ENCODE peak calls at places on chromosomes 13 and 19, in five cellular contexts. O, N, E, L and A are unnamed samples.
A peak's percentile ranks its signal among the peaks of the same experiment; 100 is the strongest.

GRCh38 chr13:41649659-41650058 is 192.3 kb downstream of the RGCC start:
- DNase-seq in O (no peak), N (no peak), E (no peak), L (no peak), A (no peak)

GRCh38 chr19:55546822-55547614 is 1.7 kb upstream of the SBK3 start:
- DNase-seq in O (peak; percentile 44), N (no peak), E (peak; percentile 91), L (no peak), A (no peak)

GRCh38 chr13:21879263-21879914 is 208.5 kb downstream of the FGF9 start:
- DNase-seq in O (no peak), N (no peak), E (no peak), L (no peak), A (no peak)

GRCh38 chr13:91520952-91521351 is 122.5 kb downstream of the GPC5 start:
- DNase-seq in O (no peak), N (no peak), E (no peak), L (no peak), A (no peak)

GRCh38 chr13:41401371-41401770 is 56.0 kb upstream of the RGCC start:
- DNase-seq in O (no peak), N (no peak), E (no peak), L (no peak), A (no peak)

GRCh38 chr13:107678075-107678689 is 537.2 kb downstream of the LIG4 start:
- DNase-seq in O (no peak), N (no peak), E (no peak), L (no peak), A (no peak)

GRCh38 chr13:99217461-99218101 is 16.9 kb downstream of the UBAC2 start:
- DNase-seq in O (no peak), N (no peak), E (peak; percentile 55), L (peak; percentile 45), A (no peak)

GRCh38 chr19:23779645-23780044 is 21.0 kb upstream of the ZNF681 start:
- DNase-seq in O (no peak), N (no peak), E (peak; percentile 5), L (no peak), A (no peak)

GRCh38 chr13:52599853-52600603 is 42.2 kb upstream of the HNRNPA1L2 start:
- DNase-seq in O (peak; percentile 36), N (peak; percentile 70), E (no peak), L (peak; percentile 75), A (no peak)

GRCh38 chr19:1163283-1163933 is 10.7 kb downstream of the SBNO2 start:
- DNase-seq in O (no peak), N (no peak), E (no peak), L (no peak), A (no peak)

GRCh38 chr13:23950736-23951510 is 53.6 kb upstream of the C1QTNF9B start:
- DNase-seq in O (no peak), N (no peak), E (no peak), L (no peak), A (no peak)
- TF ChIP-seq CTCF in O (no peak), N (no peak), E (no peak), L (no peak), A (no peak)

GRCh38 chr19:13094285-13094595 is 8.4 kb downstream of the LYL1 start:
- DNase-seq in O (peak; percentile 46), N (no peak), E (no peak), L (no peak), A (no peak)
- H3K27ac ChIP-seq in O (peak overlapping the region; percentile 93), N (no peak overlapping the region), E (peak overlapping the region; percentile 84), L (no peak overlapping the region), A (no peak overlapping the region)

GRCh38 chr13:63455938-63456337 is 2040.3 kb upstream of the PCDH20 start:
- DNase-seq in O (no peak), N (no peak), E (no peak), L (no peak), A (no peak)
- TF ChIP-seq CTCF in O (no peak), N (no peak), E (no peak), L (peak; percentile 30), A (no peak)

GRCh38 chr19:11539495-11540365 is 1.1 kb downstream of the CNN1 start:
- DNase-seq in O (peak; percentile 73), N (no peak), E (no peak), L (peak; percentile 63), A (no peak)

GRCh38 chr19:11538232-11539036 is at the start of gene CNN1:
- DNase-seq in O (peak; percentile 94), N (no peak), E (peak; percentile 89), L (peak; percentile 83), A (no peak)

GRCh38 chr19:11541238-11541637 is 2.6 kb downstream of the CNN1 start:
- DNase-seq in O (no peak), N (no peak), E (no peak), L (no peak), A (no peak)

GRCh38 chr19:11535792-11536595 is 2.7 kb upstream of the CNN1 start:
- DNase-seq in O (peak; percentile 94), N (peak; percentile 98), E (peak; percentile 96), L (peak; percentile 98), A (peak; percentile 96)

GRCh38 chr19:11540642-11541041 is 2.0 kb downstream of the CNN1 start:
- DNase-seq in O (peak; percentile 29), N (no peak), E (no peak), L (no peak), A (no peak)
- H3K27ac ChIP-seq in O (peak overlapping the region; percentile 98), N (no peak overlapping the region), E (peak overlapping the region; percentile 87), L (no peak overlapping the region), A (peak overlapping the region; percentile 42)